ENCODE peak calls at places on chromosomes 7 and 10, in ten cellular contexts. L, C, R, F, P, T, Q, J, O and U are unnamed samples.

GRCh38 chr10:50385610-50386009 is 134.3 kb upstream of the ASAH2 start:
- DNase-seq in L (peak; percentile 73), C (no peak), R (no peak), F (peak; percentile 36), P (no peak), T (no peak), Q (no peak), J (peak; percentile 27), O (no peak), U (peak; percentile 72)

GRCh38 chr10:119205926-119206602 is 1.3 kb upstream of the GRK5 start:
- DNase-seq in L (peak; percentile 55), C (peak; percentile 57), R (no peak), F (peak; percentile 45), P (no peak), T (peak; percentile 80), Q (no peak), J (no peak), O (no peak), U (peak; percentile 48)

GRCh38 chr10:103859161-103860141 is 4.1 kb upstream of the SH3PXD2A start:
- DNase-seq in L (peak; percentile 66), C (peak; percentile 63), R (no peak), F (peak; percentile 73), P (peak; percentile 32), T (peak; percentile 72), Q (peak; percentile 31), J (peak; percentile 51), O (peak; percentile 68), U (peak; percentile 59)

GRCh38 chr10:119658274-119658673 is 7.1 kb downstream of the BAG3 start:
- DNase-seq in L (peak; percentile 73), C (peak; percentile 21), R (peak; percentile 69), F (no peak), P (no peak), T (no peak), Q (no peak), J (peak; percentile 46), O (peak; percentile 65), U (peak; percentile 31)

GRCh38 chr7:35993113-35993512 is 159.9 kb upstream of the EEPD1 start:
- DNase-seq in L (no peak), C (no peak), R (no peak), F (no peak), P (no peak), T (no peak), Q (no peak), J (no peak), O (no peak), U (no peak)

GRCh38 chr7:151166629-151167196 is 781 bp downstream of the GBX1 start:
- DNase-seq in L (no peak), C (no peak), R (no peak), F (no peak), P (no peak), T (no peak), Q (no peak), J (no peak), O (no peak), U (no peak)

GRCh38 chr7:7670490-7670889 is 29.9 kb downstream of the UMAD1 start:
- DNase-seq in L (no peak), C (no peak), R (no peak), F (no peak), P (no peak), T (no peak), Q (no peak), J (no peak), O (no peak), U (no peak)

GRCh38 chr10:76080406-76080805 is 649.0 kb downstream of the LRMDA start:
- DNase-seq in L (no peak), C (no peak), R (no peak), F (no peak), P (no peak), T (no peak), Q (no peak), J (no peak), O (peak; percentile 38), U (no peak)

GRCh38 chr7:25308246-25308645 is 80.0 kb upstream of the NPVF start:
- DNase-seq in L (no peak), C (no peak), R (no peak), F (peak; percentile 33), P (no peak), T (no peak), Q (no peak), J (no peak), O (no peak), U (no peak)

GRCh38 chr10:13636776-13637175 is 50.0 kb downstream of the PRPF18 start:
- DNase-seq in L (no peak), C (no peak), R (no peak), F (no peak), P (no peak), T (no peak), Q (no peak), J (no peak), O (no peak), U (no peak)

GRCh38 chr10:29266641-29267040 is 22.2 kb upstream of the LYZL1 start:
- DNase-seq in L (no peak), C (no peak), R (peak; percentile 48), F (peak; percentile 25), P (no peak), T (no peak), Q (no peak), J (peak; percentile 19), O (no peak), U (no peak)

GRCh38 chr10:30759423-30759822 is 129.9 kb upstream of the LYZL2 start:
- DNase-seq in L (no peak), C (no peak), R (no peak), F (no peak), P (no peak), T (no peak), Q (no peak), J (no peak), O (no peak), U (no peak)

GRCh38 chr7:124566576-124566975 is 199.0 kb downstream of the GPR37 start:
- DNase-seq in L (no peak), C (no peak), R (peak; percentile 16), F (no peak), P (no peak), T (no peak), Q (no peak), J (no peak), O (peak; percentile 31), U (no peak)

GRCh38 chr10:5547934-5548660 is 23.3 kb downstream of the CALML3 start:
- DNase-seq in L (no peak), C (no peak), R (no peak), F (no peak), P (no peak), T (no peak), Q (no peak), J (no peak), O (no peak), U (no peak)

GRCh38 chr7:44617225-44617885 is 10.9 kb downstream of the OGDH start:
- DNase-seq in L (no peak), C (peak; percentile 59), R (no peak), F (no peak), P (no peak), T (no peak), Q (no peak), J (no peak), O (no peak), U (no peak)

GRCh38 chr10:3365630-3366029 is 193.0 kb upstream of the PITRM1 start:
- DNase-seq in L (no peak), C (no peak), R (no peak), F (no peak), P (no peak), T (no peak), Q (no peak), J (no peak), O (no peak), U (no peak)

GRCh38 chr10:133520193-133520738 is 6.9 kb upstream of the CYP2E1 start:
- DNase-seq in L (peak; percentile 43), C (peak; percentile 93), R (peak; percentile 27), F (peak; percentile 88), P (peak; percentile 80), T (peak; percentile 83), Q (peak; percentile 90), J (peak; percentile 37), O (peak; percentile 67), U (peak; percentile 75)

GRCh38 chr10:72328045-72328828 is 26.5 kb downstream of the DNAJB12 start:
- DNase-seq in L (no peak), C (peak; percentile 36), R (no peak), F (peak; percentile 84), P (no peak), T (peak; percentile 68), Q (no peak), J (peak; percentile 73), O (peak; percentile 72), U (no peak)

GRCh38 chr7:35802649-35803048 is 1.8 kb downstream of the SEPTIN7 start:
- DNase-seq in L (no peak), C (peak; percentile 25), R (no peak), F (no peak), P (peak; percentile 7), T (peak; percentile 44), Q (no peak), J (no peak), O (no peak), U (no peak)